ENCODE peak calls at places on chromosomes 7 and 10, in nine cellular contexts. One of them, this sample, is unnamed.

GRCh38 chr7:69182596-69183467 is 415.4 kb upstream of the AUTS2 start:
- DNase-seq in lower lobe of right lung: no peak
- DNase-seq in right atrium auricular region: no peak
- DNase-seq in CD8-positive, alpha-beta memory T cell: no peak
- DNase-seq in endothelial cell of umbilical vein: no peak
- DNase-seq in aorta: no peak
- DNase-seq in fibroblast of lung: no peak
- DNase-seq in heart right ventricle: no peak
- DNase-seq in OCI-LY7: peak; percentile 53
- DNase-seq in this sample: no peak

GRCh38 chr7:54253036-54253373 is 289.2 kb upstream of the VSTM2A start:
- DNase-seq in lower lobe of right lung: no peak
- DNase-seq in right atrium auricular region: no peak
- DNase-seq in CD8-positive, alpha-beta memory T cell: no peak
- DNase-seq in endothelial cell of umbilical vein: no peak
- DNase-seq in aorta: no peak
- DNase-seq in fibroblast of lung: no peak
- DNase-seq in heart right ventricle: no peak
- DNase-seq in OCI-LY7: no peak
- DNase-seq in this sample: no peak

GRCh38 chr7:19851504-19851903 is 78.1 kb upstream of the TMEM196 start:
- DNase-seq in lower lobe of right lung: no peak
- DNase-seq in right atrium auricular region: no peak
- DNase-seq in CD8-positive, alpha-beta memory T cell: no peak
- DNase-seq in endothelial cell of umbilical vein: no peak
- DNase-seq in aorta: no peak
- DNase-seq in fibroblast of lung: no peak
- DNase-seq in heart right ventricle: no peak
- DNase-seq in OCI-LY7: no peak
- DNase-seq in this sample: no peak

GRCh38 chr7:82741493-82741892 is 297.9 kb upstream of the CACNA2D1 start:
- DNase-seq in lower lobe of right lung: no peak
- DNase-seq in right atrium auricular region: no peak
- DNase-seq in CD8-positive, alpha-beta memory T cell: no peak
- DNase-seq in endothelial cell of umbilical vein: no peak
- DNase-seq in aorta: no peak
- DNase-seq in fibroblast of lung: no peak
- DNase-seq in heart right ventricle: no peak
- DNase-seq in OCI-LY7: no peak
- DNase-seq in this sample: no peak

GRCh38 chr10:30990971-30991646 is 40.6 kb downstream of the ZNF438 start:
- DNase-seq in lower lobe of right lung: no peak
- DNase-seq in right atrium auricular region: no peak
- DNase-seq in CD8-positive, alpha-beta memory T cell: no peak
- DNase-seq in endothelial cell of umbilical vein: no peak
- DNase-seq in aorta: no peak
- DNase-seq in fibroblast of lung: no peak
- DNase-seq in heart right ventricle: no peak
- DNase-seq in OCI-LY7: no peak
- DNase-seq in this sample: no peak

GRCh38 chr7:139566736-139567646 is 43.5 kb downstream of the CLEC2L start:
- DNase-seq in lower lobe of right lung: no peak
- DNase-seq in right atrium auricular region: no peak
- DNase-seq in CD8-positive, alpha-beta memory T cell: no peak
- DNase-seq in endothelial cell of umbilical vein: no peak
- DNase-seq in aorta: no peak
- DNase-seq in fibroblast of lung: no peak
- DNase-seq in heart right ventricle: no peak
- DNase-seq in OCI-LY7: no peak
- DNase-seq in this sample: no peak

GRCh38 chr7:30743371-30744074 is 8.4 kb upstream of the INMT start:
- DNase-seq in lower lobe of right lung: no peak
- DNase-seq in right atrium auricular region: no peak
- DNase-seq in CD8-positive, alpha-beta memory T cell: no peak
- DNase-seq in endothelial cell of umbilical vein: no peak
- DNase-seq in aorta: no peak
- DNase-seq in fibroblast of lung: peak; percentile 59
- DNase-seq in heart right ventricle: peak; percentile 53
- DNase-seq in OCI-LY7: no peak
- DNase-seq in this sample: no peak

GRCh38 chr7:30799206-30799975 is 28.2 kb downstream of the MINDY4 start:
- DNase-seq in lower lobe of right lung: no peak
- DNase-seq in right atrium auricular region: peak; percentile 90
- DNase-seq in CD8-positive, alpha-beta memory T cell: no peak
- DNase-seq in endothelial cell of umbilical vein: peak; percentile 73
- DNase-seq in aorta: peak; percentile 88
- DNase-seq in fibroblast of lung: peak; percentile 89
- DNase-seq in heart right ventricle: no peak
- DNase-seq in OCI-LY7: peak; percentile 31
- DNase-seq in this sample: no peak

GRCh38 chr7:3754488-3755365 is 453.7 kb downstream of the SDK1 start:
- DNase-seq in lower lobe of right lung: no peak
- DNase-seq in right atrium auricular region: peak; percentile 61
- DNase-seq in CD8-positive, alpha-beta memory T cell: no peak
- DNase-seq in endothelial cell of umbilical vein: no peak
- DNase-seq in aorta: no peak
- DNase-seq in fibroblast of lung: peak; percentile 91
- DNase-seq in heart right ventricle: no peak
- DNase-seq in OCI-LY7: no peak
- DNase-seq in this sample: no peak

GRCh38 chr10:73910764-73911552 is at the start of gene PLAU:
- DNase-seq in lower lobe of right lung: peak; percentile 80
- DNase-seq in right atrium auricular region: no peak
- DNase-seq in CD8-positive, alpha-beta memory T cell: peak; percentile 23
- DNase-seq in endothelial cell of umbilical vein: peak; percentile 29
- DNase-seq in aorta: peak; percentile 82
- DNase-seq in fibroblast of lung: peak; percentile 47
- DNase-seq in heart right ventricle: peak; percentile 68
- DNase-seq in OCI-LY7: peak; percentile 53
- DNase-seq in this sample: peak; percentile 30

GRCh38 chr7:133645870-133646492 is 393.1 kb downstream of the EXOC4 start:
- DNase-seq in lower lobe of right lung: no peak
- DNase-seq in right atrium auricular region: no peak
- DNase-seq in CD8-positive, alpha-beta memory T cell: no peak
- DNase-seq in endothelial cell of umbilical vein: no peak
- DNase-seq in aorta: no peak
- DNase-seq in fibroblast of lung: peak; percentile 65
- DNase-seq in heart right ventricle: no peak
- DNase-seq in OCI-LY7: no peak
- DNase-seq in this sample: no peak

GRCh38 chr7:29488203-29488970 is 75.2 kb upstream of the PRR15 start:
- DNase-seq in lower lobe of right lung: no peak
- DNase-seq in right atrium auricular region: no peak
- DNase-seq in CD8-positive, alpha-beta memory T cell: no peak
- DNase-seq in endothelial cell of umbilical vein: no peak
- DNase-seq in aorta: no peak
- DNase-seq in fibroblast of lung: peak; percentile 1
- DNase-seq in heart right ventricle: no peak
- DNase-seq in OCI-LY7: no peak
- DNase-seq in this sample: no peak
- H3K4me3 ChIP-seq in lower lobe of right lung: no peak overlapping the region
- H3K4me3 ChIP-seq in right atrium auricular region: no peak overlapping the region
- H3K4me3 ChIP-seq in CD8-positive, alpha-beta memory T cell: no peak overlapping the region
- H3K4me3 ChIP-seq in endothelial cell of umbilical vein: no peak overlapping the region
- H3K4me3 ChIP-seq in aorta: no peak overlapping the region
- H3K4me3 ChIP-seq in fibroblast of lung: no peak overlapping the region
- H3K4me3 ChIP-seq in heart right ventricle: no peak overlapping the region
- H3K4me3 ChIP-seq in OCI-LY7: no peak overlapping the region
- H3K4me3 ChIP-seq in this sample: no peak overlapping the region

GRCh38 chr7:102119925-102120324 is 166.7 kb upstream of the SH2B2 start:
- DNase-seq in lower lobe of right lung: no peak
- DNase-seq in right atrium auricular region: no peak
- DNase-seq in CD8-positive, alpha-beta memory T cell: no peak
- DNase-seq in endothelial cell of umbilical vein: no peak
- DNase-seq in aorta: no peak
- DNase-seq in fibroblast of lung: no peak
- DNase-seq in heart right ventricle: no peak
- DNase-seq in OCI-LY7: no peak
- DNase-seq in this sample: no peak

GRCh38 chr7:102120666-102121065 is 166.0 kb upstream of the SH2B2 start:
- DNase-seq in lower lobe of right lung: no peak
- DNase-seq in right atrium auricular region: no peak
- DNase-seq in CD8-positive, alpha-beta memory T cell: no peak
- DNase-seq in endothelial cell of umbilical vein: no peak
- DNase-seq in aorta: no peak
- DNase-seq in fibroblast of lung: no peak
- DNase-seq in heart right ventricle: no peak
- DNase-seq in OCI-LY7: no peak
- DNase-seq in this sample: no peak

GRCh38 chr7:102119213-102119651 is 167.4 kb upstream of the SH2B2 start:
- DNase-seq in lower lobe of right lung: no peak
- DNase-seq in right atrium auricular region: no peak
- DNase-seq in CD8-positive, alpha-beta memory T cell: no peak
- DNase-seq in endothelial cell of umbilical vein: no peak
- DNase-seq in aorta: no peak
- DNase-seq in fibroblast of lung: peak; percentile 52
- DNase-seq in heart right ventricle: no peak
- DNase-seq in OCI-LY7: no peak
- DNase-seq in this sample: no peak

GRCh38 chr7:102125127-102125561 is 161.5 kb upstream of the SH2B2 start:
- DNase-seq in lower lobe of right lung: peak; percentile 90
- DNase-seq in right atrium auricular region: peak; percentile 86
- DNase-seq in CD8-positive, alpha-beta memory T cell: no peak
- DNase-seq in endothelial cell of umbilical vein: peak; percentile 15
- DNase-seq in aorta: peak; percentile 88
- DNase-seq in fibroblast of lung: peak; percentile 86
- DNase-seq in heart right ventricle: peak; percentile 56
- DNase-seq in OCI-LY7: no peak
- DNase-seq in this sample: no peak

GRCh38 chr7:102122026-102122425 is 164.6 kb upstream of the SH2B2 start:
- DNase-seq in lower lobe of right lung: no peak
- DNase-seq in right atrium auricular region: no peak
- DNase-seq in CD8-positive, alpha-beta memory T cell: no peak
- DNase-seq in endothelial cell of umbilical vein: peak; percentile 46
- DNase-seq in aorta: no peak
- DNase-seq in fibroblast of lung: peak; percentile 66
- DNase-seq in heart right ventricle: no peak
- DNase-seq in OCI-LY7: peak; percentile 50
- DNase-seq in this sample: no peak
- H3K36me3 ChIP-seq in lower lobe of right lung: peaks cover 5% of the 10 kb centered on the region
- H3K36me3 ChIP-seq in right atrium auricular region: peaks cover 1% of the 10 kb centered on the region
- H3K36me3 ChIP-seq in CD8-positive, alpha-beta memory T cell: no peaks in the 10 kb centered on the region
- H3K36me3 ChIP-seq in endothelial cell of umbilical vein: no peaks in the 10 kb centered on the region
- H3K36me3 ChIP-seq in aorta: no peaks in the 10 kb centered on the region
- H3K36me3 ChIP-seq in fibroblast of lung: no peaks in the 10 kb centered on the region
- H3K36me3 ChIP-seq in heart right ventricle: no peaks in the 10 kb centered on the region
- H3K36me3 ChIP-seq in OCI-LY7: peaks cover 92% of the 10 kb centered on the region
- H3K36me3 ChIP-seq in this sample: no peaks in the 10 kb centered on the region

GRCh38 chr10:77664018-77664417 is 26.4 kb upstream of the KCNMA1 start:
- DNase-seq in lower lobe of right lung: no peak
- DNase-seq in right atrium auricular region: no peak
- DNase-seq in CD8-positive, alpha-beta memory T cell: no peak
- DNase-seq in endothelial cell of umbilical vein: no peak
- DNase-seq in aorta: no peak
- DNase-seq in fibroblast of lung: no peak
- DNase-seq in heart right ventricle: no peak
- DNase-seq in OCI-LY7: no peak
- DNase-seq in this sample: no peak

GRCh38 chr10:77666821-77667220 is 29.2 kb upstream of the KCNMA1 start:
- DNase-seq in lower lobe of right lung: no peak
- DNase-seq in right atrium auricular region: no peak
- DNase-seq in CD8-positive, alpha-beta memory T cell: no peak
- DNase-seq in endothelial cell of umbilical vein: no peak
- DNase-seq in aorta: no peak
- DNase-seq in fibroblast of lung: no peak
- DNase-seq in heart right ventricle: no peak
- DNase-seq in OCI-LY7: no peak
- DNase-seq in this sample: no peak

GRCh38 chr10:77669892-77670291 is 32.3 kb upstream of the KCNMA1 start:
- DNase-seq in lower lobe of right lung: no peak
- DNase-seq in right atrium auricular region: no peak
- DNase-seq in CD8-positive, alpha-beta memory T cell: no peak
- DNase-seq in endothelial cell of umbilical vein: no peak
- DNase-seq in aorta: no peak
- DNase-seq in fibroblast of lung: no peak
- DNase-seq in heart right ventricle: no peak
- DNase-seq in OCI-LY7: no peak
- DNase-seq in this sample: no peak

GRCh38 chr10:77670817-77671443 is 33.3 kb upstream of the KCNMA1 start:
- DNase-seq in lower lobe of right lung: no peak
- DNase-seq in right atrium auricular region: no peak
- DNase-seq in CD8-positive, alpha-beta memory T cell: no peak
- DNase-seq in endothelial cell of umbilical vein: no peak
- DNase-seq in aorta: no peak
- DNase-seq in fibroblast of lung: no peak
- DNase-seq in heart right ventricle: no peak
- DNase-seq in OCI-LY7: no peak
- DNase-seq in this sample: no peak

DNA sequence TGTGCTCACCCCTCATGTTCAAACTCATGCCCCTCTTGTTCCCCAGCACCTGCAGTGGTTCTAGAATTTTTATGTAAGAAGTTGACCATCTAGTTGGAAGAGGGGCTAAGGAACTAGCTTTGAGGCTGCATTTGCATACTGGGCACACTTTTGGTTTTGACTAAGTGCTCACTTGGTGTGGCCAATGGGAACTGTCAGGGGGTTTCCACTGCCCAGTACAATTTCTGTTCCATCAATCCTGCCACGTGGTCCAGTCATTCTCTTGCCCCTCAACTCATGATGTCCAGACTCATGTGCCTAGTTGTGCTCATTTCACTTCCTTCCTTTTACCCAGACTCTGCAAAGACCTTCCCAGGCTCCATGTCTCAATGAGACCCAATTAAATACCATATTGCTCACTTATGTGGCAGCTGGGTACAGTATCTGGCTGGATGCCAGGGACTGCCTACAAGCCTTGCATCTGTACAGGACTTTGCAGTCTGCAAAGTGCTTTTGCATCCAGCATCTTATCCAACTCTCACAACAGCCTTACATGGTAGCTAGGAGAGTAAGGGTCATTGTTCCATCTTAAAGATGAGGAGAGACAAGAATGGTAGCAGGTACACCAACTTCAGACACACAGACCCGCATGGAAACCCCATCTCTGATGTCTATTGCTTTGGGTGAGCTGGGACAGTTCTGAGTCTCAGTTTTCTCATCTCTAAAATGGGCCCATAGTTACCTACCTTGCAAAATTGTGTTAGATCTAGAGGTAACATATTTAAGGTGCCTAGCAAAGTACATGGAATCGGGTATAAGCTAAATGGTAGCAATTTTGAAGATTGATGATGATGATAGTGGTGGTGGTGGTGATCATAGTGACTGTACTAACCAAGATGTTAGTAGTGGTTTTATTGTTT is 30.1 kb upstream of the KCNMA1 start:
- DNase-seq in lower lobe of right lung: no peak
- DNase-seq in right atrium auricular region: no peak
- DNase-seq in CD8-positive, alpha-beta memory T cell: no peak
- DNase-seq in endothelial cell of umbilical vein: no peak
- DNase-seq in aorta: no peak
- DNase-seq in fibroblast of lung: no peak
- DNase-seq in heart right ventricle: no peak
- DNase-seq in OCI-LY7: no peak
- DNase-seq in this sample: no peak
- H3K4me1 ChIP-seq in lower lobe of right lung: no peaks in the 10 kb centered on the region
- H3K4me1 ChIP-seq in right atrium auricular region: no peaks in the 10 kb centered on the region
- H3K4me1 ChIP-seq in CD8-positive, alpha-beta memory T cell: no peaks in the 10 kb centered on the region
- H3K4me1 ChIP-seq in endothelial cell of umbilical vein: no peaks in the 10 kb centered on the region
- H3K4me1 ChIP-seq in aorta: no peaks in the 10 kb centered on the region
- H3K4me1 ChIP-seq in fibroblast of lung: no peaks in the 10 kb centered on the region
- H3K4me1 ChIP-seq in heart right ventricle: no peaks in the 10 kb centered on the region
- H3K4me1 ChIP-seq in OCI-LY7: no peaks in the 10 kb centered on the region
- H3K4me1 ChIP-seq in this sample: no peaks in the 10 kb centered on the region

GRCh38 chr7:149773446-149774236 is at the start of gene ZNF467:
- DNase-seq in lower lobe of right lung: peak; percentile 82
- DNase-seq in right atrium auricular region: peak; percentile 64
- DNase-seq in CD8-positive, alpha-beta memory T cell: peak; percentile 31
- DNase-seq in endothelial cell of umbilical vein: peak; percentile 27
- DNase-seq in aorta: peak; percentile 80
- DNase-seq in fibroblast of lung: peak; percentile 62
- DNase-seq in heart right ventricle: peak; percentile 83
- DNase-seq in OCI-LY7: no peak
- DNase-seq in this sample: no peak
- H3K4me3 ChIP-seq in lower lobe of right lung: peak within 1 kb of the TSS; percentile 73
- H3K4me3 ChIP-seq in right atrium auricular region: peak within 1 kb of the TSS; percentile 77
- H3K4me3 ChIP-seq in CD8-positive, alpha-beta memory T cell: peak within 1 kb of the TSS; percentile 51
- H3K4me3 ChIP-seq in endothelial cell of umbilical vein: peak within 1 kb of the TSS; percentile 35
- H3K4me3 ChIP-seq in aorta: peak within 1 kb of the TSS; percentile 56
- H3K4me3 ChIP-seq in fibroblast of lung: peak within 1 kb of the TSS; percentile 57
- H3K4me3 ChIP-seq in heart right ventricle: peak within 1 kb of the TSS; percentile 74
- H3K4me3 ChIP-seq in OCI-LY7: peak within 1 kb of the TSS; percentile 71
- H3K4me3 ChIP-seq in this sample: peak within 1 kb of the TSS; percentile 51

This sample was measured in HAP-1.